ENCODE peak calls at places on chromosomes 3 and 15, in nine cellular contexts. C, B, H, V, U, Q, N, G and P are unnamed samples.

GRCh38 chr15:68442041-68442440 is 10.1 kb upstream of the ITGA11 start:
- DNase-seq in C (peak; percentile 58), Q (no peak), H (no peak), V (no peak), G (no peak), U (peak; percentile 49), B (no peak), N (no peak), P (peak; percentile 78)

GRCh38 chr3:42092006-42092405 is 849 bp downstream of the TRAK1 start:
- DNase-seq in V (no peak), U (no peak), H (no peak), N (peak; percentile 36), G (no peak), C (no peak), Q (no peak), B (no peak), P (no peak)

GRCh38 chr3:151871639-151872468 is 1.6 kb upstream of the SUCNR1 start:
- DNase-seq in B (no peak), G (no peak), H (no peak), Q (no peak), N (no peak), V (peak; percentile 17), C (no peak), U (no peak), P (no peak)

GRCh38 chr3:140540262-140540661 is 137.6 kb upstream of the TRIM42 start:
- DNase-seq in H (no peak), G (no peak), Q (no peak), C (no peak), B (no peak), V (no peak), U (no peak), N (no peak), P (no peak)

GRCh38 chr3:197355713-197356112 is 57.3 kb upstream of the DLG1 start:
- DNase-seq in C (no peak), H (no peak), U (no peak), B (no peak), V (no peak), G (no peak), Q (no peak), N (no peak), P (no peak)

GRCh38 chr3:4821331-4821730 is 157.9 kb upstream of the BHLHE40 start:
- DNase-seq in H (no peak), G (no peak), Q (no peak), N (no peak), V (no peak), B (no peak), U (no peak), C (no peak), P (no peak)

GRCh38 chr3:66011098-66011655 is 27.5 kb downstream of the MAGI1 start:
- DNase-seq in U (no peak), C (no peak), G (no peak), H (no peak), B (no peak), Q (no peak), N (no peak), V (no peak), P (no peak)

GRCh38 chr3:105496343-105496742 is 129.6 kb downstream of the ALCAM start:
- DNase-seq in G (no peak), Q (no peak), N (no peak), H (no peak), C (no peak), B (no peak), V (no peak), U (no peak), P (no peak)

GRCh38 chr3:42600958-42601675 is 631 bp downstream of the NKTR start:
- DNase-seq in V (peak; percentile 75), H (peak; percentile 73), G (no peak), N (peak; percentile 77), Q (peak; percentile 67), U (peak; percentile 68), C (peak; percentile 71), B (peak; percentile 33), P (peak; percentile 84)

GRCh38 chr3:179589143-179589542 is 15.3 kb downstream of the MRPL47 start:
- DNase-seq in G (no peak), C (no peak), B (no peak), H (no peak), Q (peak; percentile 18), V (no peak), N (peak; percentile 24), U (no peak), P (no peak)

GRCh38 chr15:78540955-78541743 is 905 bp downstream of the PSMA4 start:
- DNase-seq in G (no peak), Q (no peak), C (no peak), B (no peak), V (no peak), N (no peak), U (no peak), H (no peak), P (no peak)

GRCh38 chr3:39278616-39278935 is 1.3 kb downstream of the CX3CR1 start:
- DNase-seq in V (no peak), Q (no peak), N (no peak), U (no peak), B (no peak), H (no peak), G (no peak), C (no peak), P (no peak)

GRCh38 chr15:49062900-49063299 is 16.7 kb upstream of the SECISBP2L start:
- DNase-seq in V (no peak), U (no peak), H (no peak), G (no peak), C (no peak), Q (no peak), B (no peak), N (no peak), P (no peak)

GRCh38 chr3:148861277-148861869 is 3.7 kb upstream of the CPA3 start:
- DNase-seq in V (no peak), Q (no peak), B (no peak), U (no peak), C (no peak), H (no peak), G (peak; percentile 40), N (peak; percentile 30), P (no peak)

DNA sequence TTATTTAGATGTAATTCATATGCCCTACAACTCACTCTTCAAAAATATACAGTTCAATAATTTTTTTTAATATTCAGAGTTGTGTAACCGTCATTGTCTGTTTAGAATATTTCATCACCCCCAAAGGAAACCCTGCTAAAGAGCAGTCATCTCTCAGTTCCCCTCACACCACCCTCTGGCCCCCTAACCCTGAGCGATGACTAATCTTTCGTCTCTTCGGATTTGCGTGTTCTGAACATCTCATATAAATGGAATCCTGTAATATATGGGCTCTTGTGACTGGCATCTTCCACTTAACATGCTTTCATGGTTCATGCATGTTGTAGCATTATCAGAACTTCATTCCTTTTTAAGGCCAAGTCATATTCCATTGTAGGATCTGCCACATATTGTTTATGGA is 183.8 kb downstream of the ATG7 start:
- DNase-seq in G (no peak), U (no peak), Q (peak; percentile 85), V (no peak), N (peak; percentile 88), H (no peak), C (no peak), B (no peak), P (no peak)
- H3K4me1 ChIP-seq in G (peaks cover 9% of the 10 kb centered on the region), U (no peaks in the 10 kb centered on the region), Q (peaks cover 43% of the 10 kb centered on the region), V (peaks cover 34% of the 10 kb centered on the region), N (peaks cover 14% of the 10 kb centered on the region), H (no peaks in the 10 kb centered on the region), C (no peaks in the 10 kb centered on the region), B (peaks cover 2% of the 10 kb centered on the region), P (peaks cover 2% of the 10 kb centered on the region)

DNA sequence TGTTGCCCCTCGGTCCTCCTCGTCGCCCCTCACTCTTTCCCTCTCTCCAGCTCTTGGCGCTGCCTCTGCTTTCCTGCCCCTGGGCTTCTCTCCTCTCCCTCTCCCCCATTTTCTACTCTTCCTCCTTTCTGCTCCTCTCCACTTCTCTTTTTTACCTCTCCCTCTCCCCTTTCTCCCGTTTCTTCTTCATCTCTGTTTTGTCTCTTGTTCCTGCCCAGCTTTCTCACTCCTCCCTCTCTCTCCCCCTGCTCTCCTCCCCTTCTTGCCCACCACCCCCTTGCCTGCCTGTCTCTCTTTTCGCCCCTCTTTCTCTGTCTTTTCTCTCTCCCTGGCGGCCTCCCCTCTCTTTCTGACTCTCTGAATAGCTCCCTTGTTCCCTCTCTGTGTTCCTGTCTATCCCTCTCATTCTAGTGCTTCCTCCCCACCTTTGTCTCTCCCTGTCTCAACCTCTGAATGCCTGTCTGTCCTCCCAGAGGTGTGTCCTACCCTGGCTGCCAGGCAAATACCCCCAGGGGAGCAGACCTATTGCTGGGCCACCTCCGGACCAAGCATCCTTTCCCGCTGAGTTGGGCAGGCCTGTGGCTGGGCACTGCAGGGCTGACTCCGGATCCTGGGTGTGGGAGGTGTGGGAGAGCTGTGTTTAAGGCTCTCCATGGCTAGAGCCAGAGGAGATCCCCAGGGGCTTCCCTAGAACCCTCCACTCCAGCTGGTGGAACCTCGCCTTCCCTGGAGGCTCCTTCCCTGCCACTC is 41.0 kb downstream of the EPHB3 start:
- DNase-seq in N (no peak), H (peak; percentile 52), G (no peak), U (no peak), B (no peak), Q (no peak), V (no peak), C (no peak), P (peak; percentile 67)
- H3K27me3 ChIP-seq in N (peaks cover 43% of the 10 kb centered on the region), H (no peaks in the 10 kb centered on the region), G (no peaks in the 10 kb centered on the region), U (no peaks in the 10 kb centered on the region), B (peaks cover 6% of the 10 kb centered on the region), Q (peaks cover 44% of the 10 kb centered on the region), V (no peaks in the 10 kb centered on the region), C (no peaks in the 10 kb centered on the region), P (no peaks in the 10 kb centered on the region)

GRCh38 chr3:144879701-144880100 is 908.1 kb downstream of the DIPK2A start:
- DNase-seq in V (no peak), N (no peak), B (no peak), G (no peak), U (no peak), Q (no peak), H (no peak), C (no peak), P (no peak)
- H3K27ac ChIP-seq in V (no peak overlapping the region), N (no peak overlapping the region), B (no peak overlapping the region), G (no peak overlapping the region), U (no peak overlapping the region), Q (no peak overlapping the region), H (no peak overlapping the region), C (no peak overlapping the region), P (no peak overlapping the region)

GRCh38 chr3:32423534-32423933 is 31.9 kb downstream of the CMTM7 start:
- DNase-seq in B (no peak), U (no peak), H (no peak), Q (no peak), G (no peak), N (no peak), C (no peak), V (no peak), P (no peak)

GRCh38 chr3:32421991-32422859 is 30.6 kb downstream of the CMTM7 start:
- DNase-seq in G (peak; percentile 81), U (peak; percentile 78), N (peak; percentile 88), B (peak; percentile 84), Q (peak; percentile 83), C (peak; percentile 93), H (peak; percentile 80), V (peak; percentile 85), P (peak; percentile 96)

GRCh38 chr3:32421185-32421584 is 29.5 kb downstream of the CMTM7 start:
- DNase-seq in G (peak; percentile 7), H (no peak), C (peak; percentile 47), B (no peak), V (no peak), N (no peak), Q (no peak), U (no peak), P (no peak)

GRCh38 chr3:32423956-32424558 is 32.4 kb downstream of the CMTM7 start:
- DNase-seq in B (no peak), Q (no peak), C (peak; percentile 52), H (no peak), V (no peak), N (no peak), U (no peak), G (no peak), P (no peak)

GRCh38 chr3:32422943-32423342 is 31.3 kb downstream of the CMTM7 start:
- DNase-seq in U (no peak), Q (no peak), B (no peak), G (no peak), H (no peak), C (no peak), N (no peak), V (no peak), P (no peak)
- H3K4me1 ChIP-seq in U (no peaks in the 10 kb centered on the region), Q (peaks cover 31% of the 10 kb centered on the region), B (no peaks in the 10 kb centered on the region), G (peaks cover 92% of the 10 kb centered on the region), H (peaks cover 25% of the 10 kb centered on the region), C (no peaks in the 10 kb centered on the region), N (peaks cover 5% of the 10 kb centered on the region), V (peaks cover 87% of the 10 kb centered on the region), P (peaks cover 21% of the 10 kb centered on the region)